ENCODE peak calls at places on chromosomes 12 and 14, in four cellular contexts. T, H, U and R are unnamed samples.

GRCh38 chr14:30541318-30541717 is 17.6 kb upstream of the G2E3 start:
- DNase-seq in T (no peak), H (no peak), U (no peak), R (no peak)

GRCh38 chr12:124940143-124940392 is 25.6 kb upstream of the UBC start:
- DNase-seq in T (no peak), H (no peak), U (no peak), R (no peak)

GRCh38 chr14:32986791-32987545 is 48.3 kb downstream of the NPAS3 start:
- DNase-seq in T (no peak), H (no peak), U (no peak), R (no peak)

GRCh38 chr12:88691811-88692210 is 111.5 kb upstream of the KITLG start:
- DNase-seq in T (no peak), H (no peak), U (no peak), R (no peak)

GRCh38 chr12:93107514-93107942 is 178.4 kb upstream of the EEA1 start:
- DNase-seq in T (no peak), H (no peak), U (no peak), R (no peak)

GRCh38 chr12:89358805-89359204 is 6.5 kb upstream of the DUSP6 start:
- DNase-seq in T (no peak), H (no peak), U (no peak), R (no peak)

GRCh38 chr12:99352269-99352668 is 295.3 kb upstream of the GARIN6 start:
- DNase-seq in T (no peak), H (no peak), U (no peak), R (no peak)

GRCh38 chr12:77795699-77796098 is 35.0 kb upstream of the NAV3 start:
- DNase-seq in T (no peak), H (no peak), U (no peak), R (no peak)

GRCh38 chr12:9796346-9796745 is 30.9 kb upstream of the KLRF1 start:
- DNase-seq in T (peak; percentile 67), H (no peak), U (no peak), R (no peak)

GRCh38 chr14:103527408-103528157 is 1.4 kb upstream of the TRMT61A start:
- DNase-seq in T (no peak), H (peak; percentile 67), U (no peak), R (no peak)

GRCh38 chr12:76519538-76519937 is 40.0 kb downstream of the OSBPL8 start:
- DNase-seq in T (peak; percentile 17), H (no peak), U (no peak), R (no peak)
- H3K9me3 ChIP-seq in T (no peaks in the 10 kb centered on the region), H (peaks cover 6% of the 10 kb centered on the region), U (no peaks in the 10 kb centered on the region), R (no peaks in the 10 kb centered on the region)

GRCh38 chr14:106530031-106530422 is 1003.6 kb downstream of the TMEM121 start:
- DNase-seq in T (no peak), H (no peak), U (no peak), R (no peak)

GRCh38 chr14:106528717-106529116 is 1002.3 kb downstream of the TMEM121 start:
- DNase-seq in T (no peak), H (no peak), U (no peak), R (no peak)

GRCh38 chr14:106530423-106531107 is 1004.2 kb downstream of the TMEM121 start:
- DNase-seq in T (peak; percentile 52), H (peak; percentile 51), U (no peak), R (peak; percentile 43)
- H3K9me3 ChIP-seq in T (no peaks in the 10 kb centered on the region), H (no peaks in the 10 kb centered on the region), U (no peaks in the 10 kb centered on the region), R (no peaks in the 10 kb centered on the region)

DNA sequence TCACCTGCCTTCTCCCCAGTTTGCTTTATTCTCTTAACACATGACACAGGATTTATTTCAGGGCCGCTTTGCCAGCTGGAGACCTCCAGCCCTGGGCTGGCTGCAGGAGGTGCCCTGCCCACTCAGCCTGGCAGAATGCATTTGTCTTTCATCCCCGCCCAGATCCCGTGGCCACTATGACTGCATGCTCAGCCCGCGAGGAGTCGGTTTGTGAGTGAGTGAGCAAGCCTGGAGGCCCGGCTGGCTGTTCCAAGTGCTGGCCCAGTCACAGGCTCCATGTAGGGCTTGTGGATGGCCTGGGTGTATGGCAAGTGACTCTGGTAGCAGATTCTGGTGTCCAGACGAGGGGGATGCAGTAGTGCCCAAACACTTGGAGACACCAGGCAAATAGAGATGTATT is 2.1 kb downstream of the TDP1 start:
- DNase-seq in T (no peak), H (no peak), U (no peak), R (no peak)
- H3K9me3 ChIP-seq in T (no peaks in the 10 kb centered on the region), H (peaks cover 7% of the 10 kb centered on the region), U (no peaks in the 10 kb centered on the region), R (no peaks in the 10 kb centered on the region)

GRCh38 chr12:133190176-133190575 is 8.9 kb downstream of the ZNF268 start:
- DNase-seq in T (no peak), H (no peak), U (no peak), R (no peak)
- H3K9me3 ChIP-seq in T (peaks cover 100% of the 10 kb centered on the region), H (peaks cover 50% of the 10 kb centered on the region), U (peaks cover 42% of the 10 kb centered on the region), R (peaks cover 59% of the 10 kb centered on the region)

GRCh38 chr12:16130359-16130758 is 147.1 kb downstream of the SLC15A5 start:
- DNase-seq in T (no peak), H (no peak), U (no peak), R (no peak)
- H3K9me3 ChIP-seq in T (peaks cover 15% of the 10 kb centered on the region), H (no peaks in the 10 kb centered on the region), U (peaks cover 5% of the 10 kb centered on the region), R (no peaks in the 10 kb centered on the region)

GRCh38 chr14:80624581-80624980 is 317.0 kb downstream of the CEP128 start:
- DNase-seq in T (no peak), H (no peak), U (no peak), R (no peak)

GRCh38 chr14:80628547-80628946 is 313.0 kb downstream of the CEP128 start:
- DNase-seq in T (no peak), H (no peak), U (no peak), R (no peak)

GRCh38 chr14:80634106-80634758 is 307.3 kb downstream of the CEP128 start:
- DNase-seq in T (no peak), H (no peak), U (no peak), R (no peak)

DNA sequence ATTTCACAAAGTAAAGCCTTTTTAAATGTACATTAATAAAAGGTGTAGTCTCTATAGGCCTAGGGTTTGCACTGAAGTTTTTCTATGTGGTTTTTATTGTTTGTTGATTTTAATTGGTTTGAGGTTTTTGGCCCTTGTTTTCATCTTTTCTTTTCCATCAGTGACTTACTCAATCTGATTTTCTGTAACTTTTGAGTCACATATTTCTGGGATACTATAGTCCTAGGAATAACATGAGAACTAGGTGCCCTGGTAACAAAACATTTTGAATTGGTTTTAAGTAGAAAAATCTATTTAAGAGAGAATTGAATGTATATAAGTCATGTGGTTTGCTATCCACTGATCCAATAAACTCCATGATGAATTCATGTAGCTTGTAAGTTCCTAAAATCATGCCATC is 311.9 kb downstream of the CEP128 start:
- DNase-seq in T (no peak), H (no peak), U (no peak), R (no peak)
- H3K9me3 ChIP-seq in T (no peaks in the 10 kb centered on the region), H (no peaks in the 10 kb centered on the region), U (no peaks in the 10 kb centered on the region), R (no peaks in the 10 kb centered on the region)

DNA sequence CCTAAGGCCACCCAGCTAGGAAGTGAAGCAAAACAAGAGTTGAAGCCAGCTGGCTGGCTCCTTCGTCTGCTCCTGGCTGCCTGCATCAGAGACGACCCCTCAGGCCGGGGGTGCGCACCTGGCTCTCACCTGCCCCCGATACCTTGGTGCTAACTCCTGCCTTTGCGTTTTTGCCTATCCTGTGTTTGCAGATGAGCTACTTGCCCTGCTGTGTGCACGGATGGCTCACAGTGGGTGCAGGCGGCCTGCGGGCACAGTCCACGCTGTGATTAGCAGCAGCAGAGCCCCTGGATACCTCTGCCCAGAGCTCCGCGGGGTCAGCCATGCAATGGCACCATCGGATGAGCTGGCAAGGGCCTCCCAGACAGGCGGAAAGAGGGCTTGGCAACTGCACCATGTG is 31.2 kb upstream of the FZD10 start:
- DNase-seq in T (no peak), H (no peak), U (peak; percentile 6), R (no peak)
- H3K9me3 ChIP-seq in T (peaks cover 5% of the 10 kb centered on the region), H (no peaks in the 10 kb centered on the region), U (no peaks in the 10 kb centered on the region), R (no peaks in the 10 kb centered on the region)